ENCODE peak calls at places on chromosome 18, in six cellular contexts. One of them, this sample, is unnamed.

GRCh38 chr18:67508146-67508545 is 8.4 kb downstream of the DSEL start:
- DNase-seq in substantia nigra: no peak
- DNase-seq in activated effector memory CD4-positive, alpha-beta T cell treated with Interleukin-2 at 50 U/mL for 16 hours: no peak
- DNase-seq in NCI-H2081: no peak
- DNase-seq in endothelial cell: no peak
- DNase-seq in uterus: no peak
- DNase-seq in this sample: no peak

GRCh38 chr18:38174594-38174993 is 609.0 kb upstream of the CELF4 start:
- DNase-seq in substantia nigra: no peak
- DNase-seq in NCI-H2081: no peak
- DNase-seq in endothelial cell: no peak
- DNase-seq in uterus: no peak
- DNase-seq in activated effector memory CD4-positive, alpha-beta T cell treated with Interleukin-2 at 50 U/mL for 16 hours: no peak
- DNase-seq in this sample: no peak

GRCh38 chr18:76801567-76802505 is 20.5 kb upstream of the ZNF236 start:
- DNase-seq in endothelial cell: peak
- DNase-seq in activated effector memory CD4-positive, alpha-beta T cell treated with Interleukin-2 at 50 U/mL for 16 hours: peak
- DNase-seq in substantia nigra: peak
- DNase-seq in uterus: peak
- DNase-seq in NCI-H2081: peak
- DNase-seq in this sample: no peak

GRCh38 chr18:22168360-22168921 is 948 bp upstream of the GATA6 start:
- DNase-seq in NCI-H2081: peak
- DNase-seq in endothelial cell: peak
- DNase-seq in activated effector memory CD4-positive, alpha-beta T cell treated with Interleukin-2 at 50 U/mL for 16 hours: no peak
- DNase-seq in substantia nigra: no peak
- DNase-seq in uterus: peak
- DNase-seq in this sample: no peak

GRCh38 chr18:34600118-34600517 is 110.0 kb upstream of the DTNA start:
- DNase-seq in NCI-H2081: no peak
- DNase-seq in activated effector memory CD4-positive, alpha-beta T cell treated with Interleukin-2 at 50 U/mL for 16 hours: no peak
- DNase-seq in uterus: no peak
- DNase-seq in endothelial cell: no peak
- DNase-seq in substantia nigra: no peak
- DNase-seq in this sample: no peak

GRCh38 chr18:41004320-41004719 is 950.7 kb upstream of the PIK3C3 start:
- DNase-seq in activated effector memory CD4-positive, alpha-beta T cell treated with Interleukin-2 at 50 U/mL for 16 hours: no peak
- DNase-seq in endothelial cell: no peak
- DNase-seq in substantia nigra: no peak
- DNase-seq in uterus: no peak
- DNase-seq in NCI-H2081: no peak
- DNase-seq in this sample: no peak

GRCh38 chr18:55387139-55387984 is 200.6 kb downstream of the TCF4 start:
- DNase-seq in substantia nigra: no peak
- DNase-seq in NCI-H2081: no peak
- DNase-seq in endothelial cell: peak
- DNase-seq in uterus: no peak
- DNase-seq in activated effector memory CD4-positive, alpha-beta T cell treated with Interleukin-2 at 50 U/mL for 16 hours: no peak
- DNase-seq in this sample: no peak

GRCh38 chr18:23127145-23127544 is 8.1 kb upstream of the CABLES1 start:
- DNase-seq in endothelial cell: no peak
- DNase-seq in activated effector memory CD4-positive, alpha-beta T cell treated with Interleukin-2 at 50 U/mL for 16 hours: no peak
- DNase-seq in substantia nigra: no peak
- DNase-seq in uterus: no peak
- DNase-seq in NCI-H2081: peak
- DNase-seq in this sample: no peak

GRCh38 chr18:58893388-58894099 is 28.9 kb downstream of the ZNF532 start:
- DNase-seq in NCI-H2081: no peak
- DNase-seq in activated effector memory CD4-positive, alpha-beta T cell treated with Interleukin-2 at 50 U/mL for 16 hours: no peak
- DNase-seq in substantia nigra: no peak
- DNase-seq in endothelial cell: no peak
- DNase-seq in uterus: no peak
- DNase-seq in this sample: no peak

GRCh38 chr18:35376742-35377695 is at the start of gene ZNF396:
- DNase-seq in substantia nigra: peak
- DNase-seq in endothelial cell: peak
- DNase-seq in activated effector memory CD4-positive, alpha-beta T cell treated with Interleukin-2 at 50 U/mL for 16 hours: peak
- DNase-seq in uterus: peak
- DNase-seq in NCI-H2081: peak
- DNase-seq in this sample: peak

GRCh38 chr18:63848159-63848558 is 39.3 kb upstream of the SERPINB2 start:
- DNase-seq in substantia nigra: no peak
- DNase-seq in uterus: no peak
- DNase-seq in activated effector memory CD4-positive, alpha-beta T cell treated with Interleukin-2 at 50 U/mL for 16 hours: no peak
- DNase-seq in NCI-H2081: peak
- DNase-seq in endothelial cell: peak
- DNase-seq in this sample: no peak

GRCh38 chr18:77000527-77000926 is 132.1 kb downstream of the MBP start:
- DNase-seq in substantia nigra: no peak
- DNase-seq in NCI-H2081: peak
- DNase-seq in uterus: peak
- DNase-seq in activated effector memory CD4-positive, alpha-beta T cell treated with Interleukin-2 at 50 U/mL for 16 hours: peak
- DNase-seq in endothelial cell: peak
- DNase-seq in this sample: no peak

GRCh38 chr18:54712315-54712714 is 116.0 kb upstream of the RAB27B start:
- DNase-seq in uterus: no peak
- DNase-seq in substantia nigra: no peak
- DNase-seq in endothelial cell: no peak
- DNase-seq in activated effector memory CD4-positive, alpha-beta T cell treated with Interleukin-2 at 50 U/mL for 16 hours: no peak
- DNase-seq in NCI-H2081: no peak
- DNase-seq in this sample: no peak

This sample was measured in anterior cingulate cortex.